ENCODE peak calls at places on chromosomes 1 and 21, in five cellular contexts. F is midbrain; O is GM03348; N is CD4-positive, CD25-positive, alpha-beta regulatory T cell; L is fibroblast of the conjunctiva. Y is an unnamed sample.

GRCh38 chr1:234091065-234091401 is 186.6 kb downstream of the SLC35F3 start:
- DNase-seq in L (no peak), N (no peak), F (no peak), O (no peak), Y (no peak)

GRCh38 chr1:108190001-108190634 is 10.0 kb downstream of the SLC25A24 start:
- DNase-seq in F (no peak), N (no peak), L (no peak), O (no peak), Y (no peak)

GRCh38 chr1:108079550-108079949 is 114.6 kb upstream of the VAV3 start:
- DNase-seq in N (peak), F (no peak), L (no peak), O (no peak), Y (no peak)

GRCh38 chr1:53176452-53177344 is 19.9 kb upstream of the CPT2 start:
- DNase-seq in F (no peak), N (no peak), L (no peak), O (peak), Y (no peak)

GRCh38 chr1:17790383-17791054 is 35.4 kb downstream of the ACTL8 start:
- DNase-seq in L (no peak), O (no peak), N (no peak), F (no peak), Y (no peak)

GRCh38 chr1:181577475-181577874 is 94.2 kb downstream of the CACNA1E start:
- DNase-seq in F (no peak), L (no peak), O (no peak), N (no peak), Y (no peak)

GRCh38 chr1:173868266-173869107 is at the start of gene ZBTB37:
- DNase-seq in O (peak), L (no peak), F (peak), N (peak), Y (peak)

GRCh38 chr1:15100369-15101111 is 53.0 kb upstream of the TMEM51 start:
- DNase-seq in O (peak), N (peak), F (peak), L (peak), Y (peak)

GRCh38 chr1:199297901-199298300 is 659.1 kb downstream of the PTPRC start:
- DNase-seq in F (no peak), N (no peak), O (no peak), L (no peak), Y (no peak)

GRCh38 chr1:177355575-177355974 is 184.8 kb downstream of the BRINP2 start:
- DNase-seq in O (peak), F (peak), L (no peak), N (no peak), Y (no peak)

GRCh38 chr1:114586513-114587047 is 5.2 kb upstream of the BCAS2 start:
- DNase-seq in N (no peak), O (no peak), F (no peak), L (no peak), Y (no peak)

GRCh38 chr1:215476541-215476940 is 90.6 kb upstream of the KCTD3 start:
- DNase-seq in N (no peak), O (no peak), L (no peak), F (no peak), Y (no peak)

GRCh38 chr1:18575620-18576019 is 55.0 kb upstream of the PAX7 start:
- DNase-seq in F (no peak), N (peak), L (no peak), O (peak), Y (peak)

GRCh38 chr1:184974086-184974836 is at the start of gene NIBAN1:
- DNase-seq in O (peak), L (peak), F (no peak), N (peak), Y (peak)

GRCh38 chr1:163050496-163050895 is 18.7 kb upstream of the RGS4 start:
- DNase-seq in O (no peak), L (no peak), F (no peak), N (no peak), Y (no peak)

GRCh38 chr1:56056438-56057312 is 522.7 kb downstream of the PLPP3 start:
- DNase-seq in N (no peak), O (peak), L (peak), F (no peak), Y (no peak)

GRCh38 chr1:66418021-66418420 is 115.9 kb upstream of the SGIP1 start:
- DNase-seq in F (no peak), L (no peak), O (no peak), N (no peak), Y (no peak)

GRCh38 chr21:44083631-44084291 is 23.4 kb upstream of the PWP2 start:
- DNase-seq in F (no peak), N (peak), O (no peak), L (no peak), Y (no peak)

GRCh38 chr21:45982256-45982757 is 737 bp downstream of the COL6A1 start:
- DNase-seq in O (peak), F (no peak), N (no peak), L (no peak), Y (no peak)

GRCh38 chr1:45122724-45123123 is 83.7 kb downstream of the ZSWIM5 start:
- DNase-seq in N (no peak), F (peak), O (no peak), L (no peak), Y (no peak)

GRCh38 chr21:43311303-43311817 is 115.6 kb downstream of the SIK1 start:
- DNase-seq in N (peak), F (no peak), L (no peak), O (no peak), Y (no peak)

GRCh38 chr1:209516771-209517471 is 66.6 kb upstream of the CAMK1G start:
- DNase-seq in O (no peak), N (no peak), F (no peak), L (no peak), Y (no peak)

GRCh38 chr1:177181631-177182291 is 11.0 kb downstream of the BRINP2 start:
- DNase-seq in L (peak), O (peak), N (peak), F (peak), Y (peak)

GRCh38 chr1:184664042-184664659 is 90.5 kb downstream of the EDEM3 start:
- DNase-seq in L (peak), N (peak), O (peak), F (peak), Y (peak)

GRCh38 chr1:20686878-20687725 is 25.9 kb upstream of the DDOST start:
- DNase-seq in L (no peak), F (no peak), O (no peak), N (no peak), Y (no peak)

Y was measured in hepatic stellate cell.